ENCODE peak calls at places on chromosomes 13 and 19, in seven cellular contexts. K is IMR-90, Z is neuronal stem cell, S is mesendoderm, Y is trophoblast cell, D is H1, N is mesenchymal stem cell. U is an unnamed sample.
A peak's percentile ranks its signal among the peaks of the same experiment; 100 is the strongest.

GRCh38 chr13:39133781-39134180 is 95.5 kb downstream of the NHLRC3 start:
- DNase-seq in K (no peak), Z (no peak), S (no peak), Y (no peak), D (no peak), N (no peak), U (no peak)

GRCh38 chr19:5340637-5341447 is at the start of gene PTPRS:
- DNase-seq in K (peak; percentile 74), Z (peak; percentile 84), S (peak; percentile 91), Y (peak; percentile 92), D (peak; percentile 97), N (peak; percentile 75), U (peak; percentile 88)

GRCh38 chr13:31947105-31947504 is 84.5 kb upstream of the FRY start:
- DNase-seq in K (no peak), Z (no peak), S (peak; percentile 39), Y (no peak), D (no peak), N (peak; percentile 23), U (no peak)

GRCh38 chr19:58154287-58154678 is 3.7 kb upstream of the ZNF329 start:
- DNase-seq in K (peak; percentile 24), Z (no peak), S (peak; percentile 76), Y (peak; percentile 57), D (no peak), N (peak; percentile 50), U (peak; percentile 49)

GRCh38 chr19:27974082-27974513 is 1238.9 kb downstream of the UQCRFS1 start:
- DNase-seq in K (no peak), Z (peak; percentile 32), S (peak; percentile 80), Y (peak; percentile 1), D (peak; percentile 52), N (no peak), U (peak; percentile 44)

GRCh38 chr13:73220966-73221720 is 162.3 kb downstream of the KLF5 start:
- DNase-seq in K (peak; percentile 41), Z (no peak), S (peak; percentile 83), Y (peak; percentile 85), D (no peak), N (peak; percentile 19), U (no peak)

GRCh38 chr13:34926513-34926912 is 15.6 kb upstream of the NBEA start:
- DNase-seq in K (peak; percentile 47), Z (no peak), S (peak; percentile 50), Y (peak; percentile 35), D (no peak), N (peak; percentile 56), U (no peak)

GRCh38 chr13:76813874-76814273 is 72.3 kb downstream of the KCTD12 start:
- DNase-seq in K (no peak), Z (no peak), S (no peak), Y (no peak), D (no peak), N (no peak), U (no peak)

GRCh38 chr13:37429976-37430375 is 168.6 kb downstream of the POSTN start:
- DNase-seq in K (peak; percentile 98), Z (no peak), S (no peak), Y (no peak), D (no peak), N (peak; percentile 88), U (no peak)

GRCh38 chr19:56085571-56086275 is 35.4 kb downstream of the ZNF787 start:
- DNase-seq in K (peak; percentile 62), Z (no peak), S (no peak), Y (no peak), D (no peak), N (no peak), U (no peak)
- H2AK5ac ChIP-seq in K (no peak overlapping the region), Z (no peak overlapping the region), S (no peak overlapping the region), Y (no peak overlapping the region), D (no peak overlapping the region), N (no peak overlapping the region), U (no peak overlapping the region)

GRCh38 chr13:33276581-33276980 is 9.0 kb downstream of the STARD13 start:
- DNase-seq in K (no peak), Z (no peak), S (peak; percentile 64), Y (no peak), D (no peak), N (no peak), U (no peak)
- H3K4me1 ChIP-seq in K (peaks cover 25% of the 10 kb centered on the region), Z (peaks cover 2% of the 10 kb centered on the region), S (no peaks in the 10 kb centered on the region), Y (peaks cover 2% of the 10 kb centered on the region), D (no peaks in the 10 kb centered on the region), N (peaks cover 6% of the 10 kb centered on the region), U (no peaks in the 10 kb centered on the region)

GRCh38 chr19:29091127-29091526 is 121.8 kb downstream of the UQCRFS1 start:
- DNase-seq in K (no peak), Z (no peak), S (peak; percentile 31), Y (no peak), D (no peak), N (no peak), U (no peak)
- H2AK5ac ChIP-seq in K (no peak overlapping the region), Z (no peak overlapping the region), S (no peak overlapping the region), Y (no peak overlapping the region), D (no peak overlapping the region), N (no peak overlapping the region), U (no peak overlapping the region)

GRCh38 chr13:97139704-97140103 is 82.4 kb upstream of the MBNL2 start:
- DNase-seq in K (no peak), Z (no peak), S (peak; percentile 63), Y (no peak), D (no peak), N (peak; percentile 14), U (no peak)
- H3K4me1 ChIP-seq in K (peaks cover 13% of the 10 kb centered on the region), Z (no peaks in the 10 kb centered on the region), S (peaks cover 2% of the 10 kb centered on the region), Y (peaks cover 7% of the 10 kb centered on the region), D (no peaks in the 10 kb centered on the region), N (peaks cover 5% of the 10 kb centered on the region), U (peaks cover 3% of the 10 kb centered on the region)

GRCh38 chr19:50518091-50519005 is 4.6 kb upstream of the ASPDH start:
- DNase-seq in K (no peak), Z (no peak), S (no peak), Y (no peak), D (peak; percentile 89), N (no peak), U (peak; percentile 69)
- H2AK5ac ChIP-seq in K (no peak overlapping the region), Z (no peak overlapping the region), S (no peak overlapping the region), Y (no peak overlapping the region), D (peak overlapping the region; percentile 53), N (no peak overlapping the region), U (no peak overlapping the region)